ENCODE peak calls at places on chromosome 17, in ten cellular contexts. B, N, D, Z, T, E, I, H, W and R are unnamed samples.

GRCh38 chr17:2056221-2057129 is 1.6 kb downstream of the HIC1 start:
- DNase-seq in B (no peak), N (no peak), D (peak), Z (no peak), T (no peak), E (peak), I (no peak), H (no peak), W (peak), R (no peak)

GRCh38 chr17:43791589-43791988 is 11.4 kb downstream of the CFAP97D1 start:
- DNase-seq in B (no peak), N (no peak), D (peak), Z (no peak), T (no peak), E (no peak), I (no peak), H (no peak), W (no peak), R (no peak)

GRCh38 chr17:6636616-6637457 is 3.7 kb downstream of the KIAA0753 start:
- DNase-seq in B (no peak), N (no peak), D (no peak), Z (no peak), T (no peak), E (no peak), I (no peak), H (no peak), W (no peak), R (no peak)

GRCh38 chr17:69417545-69418483 is 3.3 kb downstream of the MAP2K6 start:
- DNase-seq in B (no peak), N (no peak), D (peak), Z (no peak), T (no peak), E (no peak), I (no peak), H (no peak), W (no peak), R (no peak)

GRCh38 chr17:80891096-80892018 is 100.3 kb upstream of the CHMP6 start:
- DNase-seq in B (no peak), N (peak), D (peak), Z (peak), T (peak), E (peak), I (peak), H (peak), W (peak), R (no peak)

GRCh38 chr17:27654654-27655524 is 23.9 kb downstream of the LGALS9 start:
- DNase-seq in B (peak), N (peak), D (peak), Z (peak), T (peak), E (peak), I (peak), H (peak), W (peak), R (peak)

GRCh38 chr17:63930951-63931575 is 1.1 kb downstream of the CD79B start:
- DNase-seq in B (peak), N (no peak), D (no peak), Z (no peak), T (no peak), E (peak), I (peak), H (peak), W (peak), R (no peak)

GRCh38 chr17:49977463-49978389 is 8.7 kb downstream of the DLX4 start:
- DNase-seq in B (no peak), N (no peak), D (no peak), Z (no peak), T (no peak), E (no peak), I (no peak), H (no peak), W (no peak), R (no peak)

GRCh38 chr17:13931111-13931526 is 138.2 kb upstream of the COX10 start:
- DNase-seq in B (no peak), N (no peak), D (no peak), Z (no peak), T (no peak), E (no peak), I (no peak), H (no peak), W (no peak), R (no peak)

GRCh38 chr17:34117811-34118210 is 137.3 kb upstream of the CCL2 start:
- DNase-seq in B (no peak), N (no peak), D (no peak), Z (no peak), T (no peak), E (no peak), I (no peak), H (no peak), W (no peak), R (no peak)